ENCODE peak calls at places on chromosomes 1 and 21, in eight cellular contexts. L, Y, J, R, H, Z, D and S are unnamed samples.

GRCh38 chr1:35988237-35988636 is 57.3 kb downstream of the AGO3 start:
- ATAC-seq in H (no peak), R (peak), L (no peak), Z (no peak), J (no peak), Y (no peak), D (no peak), S (no peak)

GRCh38 chr1:157520386-157520935 is 31.9 kb downstream of the FCRL5 start:
- ATAC-seq in D (no peak), R (no peak), L (no peak), Z (no peak), H (no peak), Y (no peak), J (no peak), S (no peak)

GRCh38 chr21:34942911-34943310 is 106.2 kb downstream of the RUNX1 start:
- ATAC-seq in D (no peak), Z (no peak), L (no peak), Y (no peak), R (peak), H (no peak), J (no peak), S (no peak)

GRCh38 chr21:8989261-8989882 is 1532.0 kb upstream of the TPTE start:
- ATAC-seq in Z (peak), J (no peak), H (peak), R (no peak), L (no peak), Y (no peak), D (no peak), S (peak)

GRCh38 chr1:42146127-42146915 is 6.9 kb upstream of the GUCA2B start:
- ATAC-seq in Y (no peak), L (no peak), R (no peak), D (peak), Z (peak), H (no peak), J (no peak), S (no peak)

GRCh38 chr1:182984621-182985020 is 31.7 kb upstream of the SHCBP1L start:
- ATAC-seq in J (no peak), H (no peak), Y (no peak), Z (no peak), D (no peak), L (no peak), R (no peak), S (no peak)

GRCh38 chr1:185474440-185475149 is 157.6 kb upstream of the IVNS1ABP start:
- ATAC-seq in R (peak), H (no peak), J (peak), L (no peak), D (peak), Y (peak), Z (no peak), S (no peak)

GRCh38 chr1:12549106-12549459 is 68.9 kb downstream of the DHRS3 start:
- ATAC-seq in Y (no peak), L (no peak), H (no peak), R (no peak), J (no peak), D (no peak), Z (no peak), S (peak)

GRCh38 chr1:227945891-227946623 is 1.7 kb downstream of the WNT9A start:
- ATAC-seq in J (peak), D (peak), Y (no peak), Z (peak), L (peak), H (peak), R (peak), S (peak)

GRCh38 chr1:230743874-230744273 is 3.3 kb upstream of the CAPN9 start:
- ATAC-seq in D (no peak), Y (no peak), J (no peak), L (no peak), R (no peak), Z (no peak), H (no peak), S (no peak)